ENCODE peak calls at places on chromosomes 1 and 21, in seven cellular contexts. X, F, Q, H, D, L and Y are unnamed samples.

GRCh38 chr1:151773698-151774097 is 10.4 kb upstream of the MRPL9 start:
- DNase-seq in F (no peak), X (no peak), Q (no peak), D (no peak), H (peak; percentile 81), L (no peak), Y (peak; percentile 47)

GRCh38 chr1:226066415-226067077 is 4.0 kb downstream of the H3-3A start:
- DNase-seq in L (no peak), H (peak; percentile 51), F (no peak), Q (no peak), D (no peak), X (no peak), Y (peak; percentile 45)

GRCh38 chr1:176897350-176898236 is 266.9 kb downstream of the ASTN1 start:
- DNase-seq in F (peak; percentile 56), D (peak; percentile 24), X (peak; percentile 49), Q (no peak), H (peak; percentile 44), L (no peak), Y (peak; percentile 75)

GRCh38 chr1:19133360-19133759 is 76.7 kb downstream of the UBR4 start:
- DNase-seq in D (no peak), F (no peak), H (no peak), L (no peak), Q (no peak), X (no peak), Y (no peak)

GRCh38 chr1:193342811-193343210 is 156.4 kb upstream of the B3GALT2 start:
- DNase-seq in H (no peak), D (no peak), L (no peak), Q (no peak), X (no peak), F (no peak), Y (no peak)

GRCh38 chr1:202007279-202007678 is 3.1 kb upstream of the ELF3 start:
- DNase-seq in L (no peak), X (no peak), F (no peak), Q (no peak), D (no peak), H (no peak), Y (no peak)

GRCh38 chr1:154490327-154490726 is 11.7 kb upstream of the TDRD10 start:
- DNase-seq in Q (no peak), X (no peak), H (no peak), D (no peak), F (no peak), L (no peak), Y (no peak)

GRCh38 chr1:206832352-206832751 is 33.1 kb upstream of the IL20 start:
- DNase-seq in H (no peak), D (no peak), X (no peak), F (no peak), L (no peak), Q (no peak), Y (no peak)

GRCh38 chr21:42375141-42375905 is 9.0 kb upstream of the TFF1 start:
- DNase-seq in L (no peak), D (no peak), F (no peak), X (no peak), Q (no peak), H (no peak), Y (no peak)

GRCh38 chr1:204996981-204997380 is 46.0 kb upstream of the CNTN2 start:
- DNase-seq in Q (no peak), F (no peak), X (no peak), D (no peak), L (no peak), H (no peak), Y (no peak)

GRCh38 chr1:162682013-162682419 is 49.8 kb downstream of the DDR2 start:
- DNase-seq in X (no peak), F (no peak), L (no peak), Q (no peak), H (no peak), D (no peak), Y (no peak)

GRCh38 chr1:192584951-192585350 is 9.4 kb downstream of the RGS1 start:
- DNase-seq in H (no peak), F (no peak), D (no peak), L (no peak), Q (no peak), X (no peak), Y (peak; percentile 13)

GRCh38 chr1:21634481-21635137 is 34.5 kb downstream of the RAP1GAP start:
- DNase-seq in D (no peak), F (no peak), X (no peak), H (no peak), Q (no peak), L (no peak), Y (no peak)